ENCODE peak calls at places on chromosomes 16 and 17, in ten cellular contexts. S, F, P, T, O, J, Q, R, A and U are unnamed samples.

GRCh38 chr17:61164517-61164916 is 235.1 kb upstream of the TBX2 start:
- DNase-seq in S (no peak), F (no peak), P (no peak), T (no peak), O (no peak), J (no peak), Q (no peak), R (no peak), A (no peak), U (no peak)

GRCh38 chr17:42016411-42016831 is 818 bp downstream of the DNAJC7 start:
- DNase-seq in S (no peak), F (no peak), P (peak), T (no peak), O (no peak), J (peak), Q (no peak), R (no peak), A (no peak), U (peak)

GRCh38 chr16:85103096-85104079 is 8.9 kb downstream of the CIBAR2 start:
- DNase-seq in S (no peak), F (no peak), P (no peak), T (no peak), O (no peak), J (no peak), Q (no peak), R (no peak), A (no peak), U (no peak)

GRCh38 chr17:57455063-57455914 is 199.0 kb downstream of the MSI2 start:
- DNase-seq in S (no peak), F (no peak), P (no peak), T (no peak), O (no peak), J (no peak), Q (no peak), R (no peak), A (peak), U (no peak)

GRCh38 chr16:69712277-69712676 is 14.1 kb downstream of the NQO1 start:
- DNase-seq in S (no peak), F (no peak), P (no peak), T (no peak), O (no peak), J (no peak), Q (no peak), R (no peak), A (no peak), U (peak)

GRCh38 chr16:47488051-47488450 is 26.9 kb downstream of the PHKB start:
- DNase-seq in S (no peak), F (no peak), P (no peak), T (no peak), O (no peak), J (no peak), Q (no peak), R (no peak), A (no peak), U (no peak)

GRCh38 chr17:45740553-45741330 is 43.4 kb upstream of the CRHR1 start:
- DNase-seq in S (peak), F (no peak), P (peak), T (peak), O (peak), J (peak), Q (no peak), R (no peak), A (peak), U (peak)

GRCh38 chr16:11526921-11527320 is 59.8 kb downstream of the LITAF start:
- DNase-seq in S (no peak), F (no peak), P (no peak), T (no peak), O (no peak), J (no peak), Q (no peak), R (no peak), A (no peak), U (no peak)

GRCh38 chr16:7513429-7513828 is 180.8 kb downstream of the RBFOX1 start:
- DNase-seq in S (no peak), F (no peak), P (no peak), T (no peak), O (no peak), J (no peak), Q (no peak), R (no peak), A (no peak), U (no peak)

GRCh38 chr16:53449816-53450517 is 15.7 kb downstream of the RBL2 start:
- DNase-seq in S (no peak), F (no peak), P (no peak), T (no peak), O (no peak), J (no peak), Q (no peak), R (no peak), A (peak), U (peak)

GRCh38 chr16:82470506-82471196 is 156.1 kb upstream of the CDH13 start:
- DNase-seq in S (no peak), F (no peak), P (no peak), T (no peak), O (no peak), J (no peak), Q (no peak), R (no peak), A (no peak), U (no peak)

GRCh38 chr16:58426095-58426494 is 33.8 kb downstream of the GINS3 start:
- DNase-seq in S (no peak), F (no peak), P (no peak), T (no peak), O (peak), J (no peak), Q (no peak), R (no peak), A (peak), U (no peak)

GRCh38 chr16:1825381-1825863 is 1.2 kb downstream of the HAGH start:
- DNase-seq in S (no peak), F (no peak), P (no peak), T (no peak), O (no peak), J (no peak), Q (no peak), R (no peak), A (no peak), U (no peak)

GRCh38 chr17:19787733-19788357 is 39.7 kb upstream of the ALDH3A1 start:
- DNase-seq in S (no peak), F (no peak), P (no peak), T (no peak), O (no peak), J (no peak), Q (no peak), R (no peak), A (no peak), U (peak)

GRCh38 chr17:50508573-50509460 is 578 bp downstream of the MYCBPAP start:
- DNase-seq in S (no peak), F (no peak), P (no peak), T (no peak), O (no peak), J (no peak), Q (no peak), R (no peak), A (no peak), U (no peak)

GRCh38 chr17:4852504-4853075 is 19.4 kb downstream of the MINK1 start:
- DNase-seq in S (peak), F (no peak), P (no peak), T (no peak), O (no peak), J (peak), Q (no peak), R (no peak), A (no peak), U (peak)

GRCh38 chr17:77451271-77451893 is 310.6 kb downstream of the SEC14L1 start:
- DNase-seq in S (no peak), F (no peak), P (peak), T (peak), O (peak), J (peak), Q (no peak), R (no peak), A (peak), U (peak)

GRCh38 chr17:36705651-36706436 is 104.5 kb downstream of the MRM1 start:
- DNase-seq in S (peak), F (no peak), P (peak), T (peak), O (peak), J (peak), Q (no peak), R (peak), A (peak), U (peak)

GRCh38 chr17:48143629-48144028 is 36.1 kb downstream of the SNX11 start:
- DNase-seq in S (no peak), F (no peak), P (no peak), T (no peak), O (no peak), J (peak), Q (no peak), R (no peak), A (peak), U (no peak)

GRCh38 chr16:2842340-2843000 is 12.4 kb downstream of the ZG16B start:
- DNase-seq in S (no peak), F (peak), P (peak), T (peak), O (peak), J (no peak), Q (no peak), R (no peak), A (peak), U (no peak)

GRCh38 chr16:55576369-55576768 is 9.9 kb downstream of the CAPNS2 start:
- DNase-seq in S (no peak), F (no peak), P (no peak), T (no peak), O (no peak), J (no peak), Q (no peak), R (no peak), A (no peak), U (no peak)

GRCh38 chr16:72844225-72844920 is 203.6 kb downstream of the ZFHX3 start:
- DNase-seq in S (no peak), F (no peak), P (no peak), T (no peak), O (no peak), J (no peak), Q (no peak), R (no peak), A (peak), U (no peak)

GRCh38 chr17:78817123-78817522 is 23.5 kb downstream of the USP36 start:
- DNase-seq in S (no peak), F (no peak), P (peak), T (no peak), O (peak), J (no peak), Q (no peak), R (no peak), A (no peak), U (no peak)

GRCh38 chr16:1506494-1507213 is 13.5 kb downstream of the TELO2 start:
- DNase-seq in S (no peak), F (no peak), P (no peak), T (no peak), O (no peak), J (no peak), Q (no peak), R (no peak), A (no peak), U (no peak)